ENCODE peak calls at places on chromosomes 13 and 19, in four cellular contexts. P, O, S and Z are unnamed samples.

GRCh38 chr19:55649579-55650557 is 1.9 kb downstream of the CCDC106 start:
- DNase-seq in P (no peak), O (no peak), S (no peak), Z (no peak)

GRCh38 chr19:10871711-10872550 is 578 bp downstream of the CARM1 start:
- DNase-seq in P (peak), O (no peak), S (no peak), Z (no peak)

GRCh38 chr13:95298971-95299627 is 2.2 kb downstream of the ABCC4 start:
- DNase-seq in P (no peak), O (no peak), S (peak), Z (no peak)

GRCh38 chr19:56324425-56324824 is 9.8 kb upstream of the ZSCAN5A start:
- DNase-seq in P (no peak), O (no peak), S (no peak), Z (no peak)

GRCh38 chr19:49585023-49585422 is 3.9 kb downstream of the PRRG2 start:
- DNase-seq in P (peak), O (no peak), S (no peak), Z (no peak)

GRCh38 chr13:101150998-101151397 is 265.3 kb downstream of the NALCN start:
- DNase-seq in P (peak), O (no peak), S (peak), Z (no peak)

GRCh38 chr19:10800488-10800887 is 35.5 kb downstream of the TMED1 start:
- DNase-seq in P (no peak), O (no peak), S (no peak), Z (no peak)

GRCh38 chr13:92158335-92158734 is 759.9 kb downstream of the GPC5 start:
- DNase-seq in P (no peak), O (no peak), S (no peak), Z (no peak)

GRCh38 chr13:46687810-46688209 is 109.2 kb downstream of the ESD start:
- DNase-seq in P (peak), O (no peak), S (no peak), Z (peak)

GRCh38 chr13:113117335-113117872 is 5.2 kb upstream of the F10 start:
- DNase-seq in P (no peak), O (no peak), S (no peak), Z (no peak)

GRCh38 chr13:21767032-21767431 is 96.2 kb downstream of the FGF9 start:
- DNase-seq in P (no peak), O (no peak), S (no peak), Z (no peak)

GRCh38 chr13:50646070-50646469 is 197.4 kb downstream of the DLEU7 start:
- DNase-seq in P (no peak), O (no peak), S (no peak), Z (peak)

GRCh38 chr13:93767231-93767916 is 540.8 kb downstream of the GPC6 start:
- DNase-seq in P (no peak), O (no peak), S (no peak), Z (no peak)

GRCh38 chr19:12180377-12180776 is 17.5 kb downstream of the ZNF136 start:
- DNase-seq in P (no peak), O (no peak), S (no peak), Z (no peak)

GRCh38 chr13:27953671-27954405 is 15.3 kb downstream of the CDX2 start:
- DNase-seq in P (no peak), O (peak), S (peak), Z (peak)

GRCh38 chr13:56902276-56902675 is 238.4 kb upstream of the PRR20A start:
- DNase-seq in P (no peak), O (no peak), S (no peak), Z (no peak)

GRCh38 chr13:48733739-48734329 is 80.1 kb downstream of the CYSLTR2 start:
- DNase-seq in P (no peak), O (no peak), S (no peak), Z (no peak)

GRCh38 chr19:34936184-34936583 is 9.5 kb downstream of the ZNF30 start:
- DNase-seq in P (no peak), O (no peak), S (no peak), Z (no peak)

GRCh38 chr19:47601180-47601904 is 7.6 kb upstream of the BICRA start:
- DNase-seq in P (no peak), O (no peak), S (no peak), Z (no peak)

GRCh38 chr13:66835040-66835628 is 395.0 kb downstream of the PCDH9 start:
- DNase-seq in P (peak), O (no peak), S (no peak), Z (no peak)

GRCh38 chr19:1015782-1016646 is 4.9 kb downstream of the TMEM259 start:
- DNase-seq in P (no peak), O (no peak), S (no peak), Z (no peak)